ENCODE peak calls at places on chromosomes 11 and 22, in four cellular contexts. C is D341Med; Y is NCI-H2107; W is stimulated activated CD4-positive, alpha-beta T cell treated with anti-CD3 and anti-CD28 coated beads, Interleukin-15, amount 100 ng/mL, for 24 hours. H is an unnamed sample.

GRCh38 chr11:104410336-104410735 is 246.4 kb upstream of the PDGFD start:
- DNase-seq in Y (no peak), C (no peak), W (no peak), H (no peak)

GRCh38 chr11:35214792-35215193 is 75.8 kb downstream of the CD44 start:
- DNase-seq in W (peak; percentile 71), C (no peak), Y (no peak), H (peak; percentile 68)

GRCh38 chr11:132200303-132200936 is 830.0 kb downstream of the NTM start:
- DNase-seq in Y (peak; percentile 58), C (no peak), W (no peak), H (no peak)

GRCh38 chr22:50581950-50582561 is 593 bp downstream of the CHKB start:
- DNase-seq in C (no peak), W (peak; percentile 55), Y (no peak), H (peak; percentile 59)

GRCh38 chr11:134120921-134121526 is 52.2 kb downstream of the JAM3 start:
- DNase-seq in Y (no peak), C (no peak), W (no peak), H (no peak)

GRCh38 chr22:20291604-20292063 is 23.5 kb upstream of the RTN4R start:
- DNase-seq in Y (no peak), W (no peak), C (no peak), H (no peak)

GRCh38 chr11:44264126-44264749 is 45.7 kb downstream of the ALX4 start:
- DNase-seq in Y (no peak), C (no peak), W (no peak), H (no peak)

GRCh38 chr11:65547446-65548125 is 10.6 kb downstream of the LTBP3 start:
- DNase-seq in W (no peak), Y (no peak), C (no peak), H (no peak)

GRCh38 chr11:1928038-1928890 is 8.8 kb downstream of the TNNT3 start:
- DNase-seq in Y (no peak), C (peak; percentile 25), W (no peak), H (no peak)

GRCh38 chr22:31605851-31606585 is 56.0 kb downstream of the PISD start:
- DNase-seq in C (no peak), W (no peak), Y (no peak), H (peak; percentile 1)

GRCh38 chr11:64437426-64437825 is 78.5 kb downstream of the RPS6KA4 start:
- DNase-seq in W (no peak), Y (no peak), C (no peak), H (no peak)

GRCh38 chr11:48305923-48306322 is at the start of gene OR4S1:
- DNase-seq in C (no peak), W (no peak), Y (no peak), H (no peak)

GRCh38 chr11:95919514-95919913 is 4.4 kb downstream of the MTMR2 start:
- DNase-seq in C (no peak), W (no peak), Y (no peak), H (no peak)

GRCh38 chr22:20651286-20651685 is 122.6 kb upstream of the SERPIND1 start:
- DNase-seq in Y (no peak), W (no peak), C (no peak), H (no peak)

GRCh38 chr22:22768885-22769284 is 118.7 kb upstream of the IGLL5 start:
- DNase-seq in W (no peak), C (no peak), Y (no peak), H (no peak)

GRCh38 chr11:75665126-75665525 is 3.7 kb downstream of the MAP6 start:
- DNase-seq in W (no peak), Y (no peak), C (no peak), H (no peak)

GRCh38 chr11:44734982-44735381 is 8.2 kb downstream of the TSPAN18 start:
- DNase-seq in Y (no peak), C (no peak), W (no peak), H (no peak)

H was measured in activated CD4-positive, alpha-beta T cell treated with anti-CD3 and anti-CD28 coated beads for 48 hours.